ENCODE peak calls at places on chromosomes 5 and 9, in seven cellular contexts. One of them, this sample, is unnamed.

GRCh38 chr5:54186912-54187445 is 123.4 kb downstream of the ARL15 start:
- DNase-seq in DND-41: peak
- DNase-seq in IMR-90: no peak
- DNase-seq in sigmoid colon: no peak
- DNase-seq in kidney epithelial cell: no peak
- DNase-seq in RWPE2: no peak
- DNase-seq in GM12865: no peak
- DNase-seq in this sample: no peak

GRCh38 chr9:7536310-7536939 is 263.2 kb downstream of the DMAC1 start:
- DNase-seq in DND-41: peak
- DNase-seq in sigmoid colon: no peak
- DNase-seq in RWPE2: no peak
- DNase-seq in GM12865: peak
- DNase-seq in IMR-90: peak
- DNase-seq in kidney epithelial cell: peak
- DNase-seq in this sample: peak

GRCh38 chr9:134339183-134339806 is 13.0 kb downstream of the RXRA start:
- DNase-seq in RWPE2: no peak
- DNase-seq in kidney epithelial cell: no peak
- DNase-seq in IMR-90: peak
- DNase-seq in DND-41: no peak
- DNase-seq in sigmoid colon: no peak
- DNase-seq in GM12865: no peak
- DNase-seq in this sample: no peak

GRCh38 chr9:36101916-36102741 is 34.4 kb upstream of the GLIPR2 start:
- DNase-seq in IMR-90: peak
- DNase-seq in DND-41: no peak
- DNase-seq in kidney epithelial cell: peak
- DNase-seq in RWPE2: no peak
- DNase-seq in GM12865: no peak
- DNase-seq in sigmoid colon: no peak
- DNase-seq in this sample: peak

GRCh38 chr5:4374866-4375265 is 765.3 kb upstream of the ADAMTS16 start:
- DNase-seq in sigmoid colon: no peak
- DNase-seq in kidney epithelial cell: no peak
- DNase-seq in IMR-90: no peak
- DNase-seq in DND-41: peak
- DNase-seq in RWPE2: no peak
- DNase-seq in GM12865: no peak
- DNase-seq in this sample: no peak

GRCh38 chr9:134331186-134332025 is 5.2 kb downstream of the RXRA start:
- DNase-seq in sigmoid colon: no peak
- DNase-seq in IMR-90: no peak
- DNase-seq in DND-41: no peak
- DNase-seq in kidney epithelial cell: no peak
- DNase-seq in GM12865: no peak
- DNase-seq in RWPE2: no peak
- DNase-seq in this sample: no peak

GRCh38 chr5:54159153-54159836 is 151.1 kb downstream of the ARL15 start:
- DNase-seq in DND-41: no peak
- DNase-seq in GM12865: no peak
- DNase-seq in IMR-90: peak
- DNase-seq in kidney epithelial cell: no peak
- DNase-seq in RWPE2: no peak
- DNase-seq in sigmoid colon: no peak
- DNase-seq in this sample: no peak

GRCh38 chr5:143102414-143102813 is 301.1 kb downstream of the NR3C1 start:
- DNase-seq in GM12865: no peak
- DNase-seq in kidney epithelial cell: no peak
- DNase-seq in sigmoid colon: no peak
- DNase-seq in DND-41: no peak
- DNase-seq in IMR-90: no peak
- DNase-seq in RWPE2: no peak
- DNase-seq in this sample: no peak

GRCh38 chr9:114371986-114372917 is 15.5 kb downstream of the AKNA start:
- DNase-seq in GM12865: peak
- DNase-seq in RWPE2: no peak
- DNase-seq in DND-41: peak
- DNase-seq in IMR-90: no peak
- DNase-seq in kidney epithelial cell: peak
- DNase-seq in sigmoid colon: peak
- DNase-seq in this sample: no peak

GRCh38 chr5:159819671-159820411 is 96.4 kb upstream of the ADRA1B start:
- DNase-seq in DND-41: no peak
- DNase-seq in kidney epithelial cell: no peak
- DNase-seq in IMR-90: no peak
- DNase-seq in RWPE2: peak
- DNase-seq in sigmoid colon: peak
- DNase-seq in GM12865: no peak
- DNase-seq in this sample: peak

GRCh38 chr5:110255194-110255593 is 471.3 kb downstream of the TMEM232 start:
- DNase-seq in sigmoid colon: no peak
- DNase-seq in DND-41: no peak
- DNase-seq in GM12865: no peak
- DNase-seq in kidney epithelial cell: no peak
- DNase-seq in IMR-90: no peak
- DNase-seq in RWPE2: no peak
- DNase-seq in this sample: no peak

GRCh38 chr9:123335227-123335985 is 20.6 kb upstream of the CRB2 start:
- DNase-seq in kidney epithelial cell: peak
- DNase-seq in IMR-90: peak
- DNase-seq in RWPE2: no peak
- DNase-seq in sigmoid colon: no peak
- DNase-seq in DND-41: no peak
- DNase-seq in GM12865: no peak
- DNase-seq in this sample: peak

GRCh38 chr5:171721469-171721868 is 64.1 kb upstream of the SMIM23 start:
- DNase-seq in IMR-90: no peak
- DNase-seq in kidney epithelial cell: no peak
- DNase-seq in sigmoid colon: no peak
- DNase-seq in GM12865: no peak
- DNase-seq in DND-41: no peak
- DNase-seq in RWPE2: no peak
- DNase-seq in this sample: no peak

GRCh38 chr5:16378762-16379161 is 86.8 kb downstream of the ZNF622 start:
- DNase-seq in sigmoid colon: no peak
- DNase-seq in IMR-90: no peak
- DNase-seq in GM12865: no peak
- DNase-seq in kidney epithelial cell: no peak
- DNase-seq in DND-41: no peak
- DNase-seq in RWPE2: no peak
- DNase-seq in this sample: no peak

GRCh38 chr9:121556082-121556481 is 56.4 kb upstream of the GGTA1 start:
- DNase-seq in kidney epithelial cell: no peak
- DNase-seq in DND-41: no peak
- DNase-seq in GM12865: no peak
- DNase-seq in RWPE2: no peak
- DNase-seq in IMR-90: no peak
- DNase-seq in sigmoid colon: no peak
- DNase-seq in this sample: no peak

GRCh38 chr9:121545875-121546423 is 46.3 kb upstream of the GGTA1 start:
- DNase-seq in RWPE2: peak
- DNase-seq in IMR-90: peak
- DNase-seq in GM12865: peak
- DNase-seq in sigmoid colon: peak
- DNase-seq in DND-41: peak
- DNase-seq in kidney epithelial cell: peak
- DNase-seq in this sample: peak

GRCh38 chr9:121550041-121550440 is 50.4 kb upstream of the GGTA1 start:
- DNase-seq in RWPE2: no peak
- DNase-seq in kidney epithelial cell: no peak
- DNase-seq in IMR-90: no peak
- DNase-seq in DND-41: no peak
- DNase-seq in GM12865: no peak
- DNase-seq in sigmoid colon: no peak
- DNase-seq in this sample: no peak

GRCh38 chr9:121551985-121552753 is 52.5 kb upstream of the GGTA1 start:
- DNase-seq in kidney epithelial cell: no peak
- DNase-seq in GM12865: no peak
- DNase-seq in DND-41: no peak
- DNase-seq in RWPE2: no peak
- DNase-seq in IMR-90: no peak
- DNase-seq in sigmoid colon: no peak
- DNase-seq in this sample: no peak

GRCh38 chr9:121550569-121551512 is 51.2 kb upstream of the GGTA1 start:
- DNase-seq in kidney epithelial cell: no peak
- DNase-seq in sigmoid colon: peak
- DNase-seq in RWPE2: no peak
- DNase-seq in GM12865: peak
- DNase-seq in IMR-90: peak
- DNase-seq in DND-41: peak
- DNase-seq in this sample: peak
- TF ChIP-seq CTCF in kidney epithelial cell: peak
- TF ChIP-seq CTCF in sigmoid colon: peak
- TF ChIP-seq CTCF in RWPE2: peak
- TF ChIP-seq CTCF in GM12865: peak
- TF ChIP-seq CTCF in IMR-90: peak
- TF ChIP-seq CTCF in DND-41: peak
- TF ChIP-seq CTCF in this sample: peak

GRCh38 chr9:132241483-132241839 is 79.6 kb downstream of the NTNG2 start:
- DNase-seq in IMR-90: no peak
- DNase-seq in sigmoid colon: no peak
- DNase-seq in GM12865: no peak
- DNase-seq in DND-41: no peak
- DNase-seq in RWPE2: peak
- DNase-seq in kidney epithelial cell: no peak
- DNase-seq in this sample: no peak

GRCh38 chr9:132242621-132243155 is 80.8 kb downstream of the NTNG2 start:
- DNase-seq in kidney epithelial cell: no peak
- DNase-seq in GM12865: no peak
- DNase-seq in sigmoid colon: no peak
- DNase-seq in DND-41: no peak
- DNase-seq in RWPE2: no peak
- DNase-seq in IMR-90: no peak
- DNase-seq in this sample: no peak

GRCh38 chr9:132244582-132245455 is 83.0 kb downstream of the NTNG2 start:
- DNase-seq in sigmoid colon: no peak
- DNase-seq in GM12865: no peak
- DNase-seq in kidney epithelial cell: no peak
- DNase-seq in IMR-90: no peak
- DNase-seq in RWPE2: no peak
- DNase-seq in DND-41: no peak
- DNase-seq in this sample: peak

GRCh38 chr9:132241840-132242620 is 80.2 kb downstream of the NTNG2 start:
- DNase-seq in kidney epithelial cell: no peak
- DNase-seq in DND-41: peak
- DNase-seq in IMR-90: no peak
- DNase-seq in RWPE2: peak
- DNase-seq in sigmoid colon: no peak
- DNase-seq in GM12865: peak
- DNase-seq in this sample: peak

DNA sequence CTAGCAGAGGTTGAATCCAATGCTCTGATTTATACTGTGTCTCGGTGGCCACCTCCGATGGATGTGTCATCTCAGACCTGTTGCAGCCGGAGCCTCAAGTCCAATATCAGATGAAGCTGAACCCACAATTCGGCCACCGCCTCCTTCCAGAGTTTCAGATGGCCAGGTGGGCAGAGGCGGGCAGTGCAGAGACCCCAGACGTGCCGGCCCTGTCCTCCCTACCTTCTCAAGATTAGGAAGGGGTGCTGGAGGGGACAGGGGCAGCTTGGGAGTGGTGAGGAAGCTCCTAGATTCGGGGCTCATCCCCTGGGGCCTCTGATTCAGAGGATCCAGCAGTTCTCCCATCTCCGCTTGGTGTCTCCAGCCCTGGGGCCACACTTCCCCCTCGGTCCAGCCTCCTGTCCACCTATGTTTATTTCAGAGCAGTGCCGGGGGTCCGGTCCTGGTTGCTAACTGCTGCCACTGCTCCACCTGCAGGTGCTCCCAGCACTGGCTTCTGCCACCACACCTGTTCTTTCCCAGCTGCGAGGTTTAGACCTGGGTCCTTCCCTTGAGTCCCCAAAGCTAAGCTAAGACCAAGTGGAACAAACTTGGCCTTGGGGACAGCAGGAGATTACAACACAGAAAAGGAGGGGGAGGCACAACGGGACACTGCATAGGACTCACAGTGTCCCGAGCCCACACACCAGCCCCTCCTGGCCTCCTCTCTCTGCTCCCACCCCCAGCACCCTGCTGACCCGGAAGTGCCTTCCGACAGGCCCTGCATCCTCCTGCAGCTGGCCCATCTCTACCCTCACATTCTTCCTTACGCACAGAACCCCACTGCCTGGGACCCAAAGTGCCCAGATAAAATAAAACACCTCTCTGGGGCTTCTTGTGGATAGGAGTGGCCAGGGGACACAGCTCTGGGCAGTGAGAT is 81.6 kb downstream of the NTNG2 start:
- DNase-seq in GM12865: no peak
- DNase-seq in DND-41: no peak
- DNase-seq in RWPE2: peak
- DNase-seq in kidney epithelial cell: no peak
- DNase-seq in IMR-90: peak
- DNase-seq in sigmoid colon: no peak
- DNase-seq in this sample: no peak
- H3K4me3 ChIP-seq in GM12865: no peak
- H3K4me3 ChIP-seq in DND-41: peak
- H3K4me3 ChIP-seq in RWPE2: no peak
- H3K4me3 ChIP-seq in kidney epithelial cell: no peak
- H3K4me3 ChIP-seq in IMR-90: no peak
- H3K4me3 ChIP-seq in sigmoid colon: no peak
- H3K4me3 ChIP-seq in this sample: no peak

GRCh38 chr5:77232545-77232944 is 22.1 kb downstream of the PDE8B start:
- DNase-seq in DND-41: no peak
- DNase-seq in sigmoid colon: no peak
- DNase-seq in GM12865: no peak
- DNase-seq in RWPE2: no peak
- DNase-seq in kidney epithelial cell: no peak
- DNase-seq in IMR-90: no peak
- DNase-seq in this sample: no peak

GRCh38 chr5:77232959-77233358 is 22.5 kb downstream of the PDE8B start:
- DNase-seq in kidney epithelial cell: no peak
- DNase-seq in DND-41: no peak
- DNase-seq in GM12865: peak
- DNase-seq in RWPE2: no peak
- DNase-seq in IMR-90: no peak
- DNase-seq in sigmoid colon: no peak
- DNase-seq in this sample: peak

GRCh38 chr5:77231470-77232138 is 21.1 kb downstream of the PDE8B start:
- DNase-seq in sigmoid colon: no peak
- DNase-seq in GM12865: no peak
- DNase-seq in IMR-90: no peak
- DNase-seq in kidney epithelial cell: no peak
- DNase-seq in DND-41: no peak
- DNase-seq in RWPE2: no peak
- DNase-seq in this sample: no peak

GRCh38 chr5:77229887-77230286 is 19.4 kb downstream of the PDE8B start:
- DNase-seq in kidney epithelial cell: no peak
- DNase-seq in IMR-90: no peak
- DNase-seq in sigmoid colon: no peak
- DNase-seq in DND-41: no peak
- DNase-seq in RWPE2: no peak
- DNase-seq in GM12865: no peak
- DNase-seq in this sample: no peak

GRCh38 chr5:77230727-77231469 is 20.4 kb downstream of the PDE8B start:
- DNase-seq in GM12865: peak
- DNase-seq in sigmoid colon: no peak
- DNase-seq in IMR-90: peak
- DNase-seq in kidney epithelial cell: no peak
- DNase-seq in RWPE2: no peak
- DNase-seq in DND-41: no peak
- DNase-seq in this sample: no peak
- TF ChIP-seq CTCF in GM12865: peak
- TF ChIP-seq CTCF in sigmoid colon: no peak
- TF ChIP-seq CTCF in IMR-90: peak
- TF ChIP-seq CTCF in kidney epithelial cell: no peak
- TF ChIP-seq CTCF in RWPE2: no peak
- TF ChIP-seq CTCF in DND-41: no peak
- TF ChIP-seq CTCF in this sample: peak

GRCh38 chr9:131273791-131274673 is 2.3 kb downstream of the FAM78A start:
- DNase-seq in kidney epithelial cell: no peak
- DNase-seq in GM12865: peak
- DNase-seq in IMR-90: no peak
- DNase-seq in DND-41: peak
- DNase-seq in sigmoid colon: no peak
- DNase-seq in RWPE2: no peak
- DNase-seq in this sample: no peak
- H3K4me3 ChIP-seq in kidney epithelial cell: no peak
- H3K4me3 ChIP-seq in GM12865: peak
- H3K4me3 ChIP-seq in IMR-90: no peak
- H3K4me3 ChIP-seq in DND-41: peak
- H3K4me3 ChIP-seq in sigmoid colon: peak
- H3K4me3 ChIP-seq in RWPE2: no peak
- H3K4me3 ChIP-seq in this sample: no peak